ENCODE peak calls at places on chromosome 22, in seven cellular contexts. U is lower lobe of right lung, I is AG04450, J is Peyer's patch, E is GM13977, Y is neural progenitor cell, V is OCI-LY7. Q is an unnamed sample.

GRCh38 chr22:37749831-37750595 is 53.2 kb downstream of the TRIOBP start:
- DNase-seq in Y (no peak), E (no peak), J (no peak), I (no peak), U (no peak), V (no peak), Q (no peak)

GRCh38 chr22:37302617-37303555 is 20.6 kb downstream of the CYTH4 start:
- DNase-seq in V (no peak), Y (peak; percentile 71), J (no peak), E (no peak), I (no peak), U (no peak), Q (no peak)

GRCh38 chr22:36180038-36180880 is 19.7 kb upstream of the APOL3 start:
- DNase-seq in J (peak; percentile 95), E (peak; percentile 80), I (no peak), V (peak; percentile 73), U (peak; percentile 90), Y (peak; percentile 86), Q (peak; percentile 84)

GRCh38 chr22:38040953-38041759 is 16.0 kb upstream of the PICK1 start:
- DNase-seq in E (no peak), Y (no peak), I (no peak), U (no peak), J (no peak), V (no peak), Q (no peak)

GRCh38 chr22:50704510-50705218 is 32.0 kb downstream of the SHANK3 start:
- DNase-seq in I (no peak), J (no peak), E (no peak), V (no peak), U (peak; percentile 44), Y (no peak), Q (no peak)

GRCh38 chr22:26522592-26522991 is 10.3 kb upstream of the TFIP11 start:
- DNase-seq in I (no peak), Y (no peak), E (no peak), V (no peak), J (no peak), U (no peak), Q (no peak)

GRCh38 chr22:37797874-37798500 is 9.7 kb upstream of the GCAT start:
- DNase-seq in V (peak; percentile 43), U (no peak), E (no peak), Y (no peak), I (no peak), J (no peak), Q (no peak)

GRCh38 chr22:49958961-49959781 is 1.4 kb upstream of the PIM3 start:
- DNase-seq in E (no peak), U (peak; percentile 50), J (no peak), V (no peak), Y (peak; percentile 49), I (no peak), Q (peak; percentile 53)

GRCh38 chr22:11605468-11605981 is 3922.5 kb upstream of the OR11H1 start:
- DNase-seq in I (no peak), E (no peak), U (no peak), J (no peak), Y (no peak), V (no peak), Q (no peak)

GRCh38 chr22:48707749-48708557 is 1119.7 kb downstream of the BRD1 start:
- DNase-seq in U (no peak), Y (no peak), V (no peak), J (no peak), I (no peak), E (no peak), Q (no peak)

GRCh38 chr22:22692707-22693530 is 48.5 kb downstream of the GGTLC2 start:
- DNase-seq in Y (peak; percentile 55), J (peak; percentile 92), I (no peak), E (peak; percentile 36), V (peak; percentile 83), U (no peak), Q (peak; percentile 73)

GRCh38 chr22:37063436-37064420 is 12.2 kb downstream of the KCTD17 start:
- DNase-seq in Y (no peak), E (no peak), J (no peak), V (no peak), I (no peak), U (no peak), Q (no peak)

GRCh38 chr22:19951351-19951750 is 9.7 kb upstream of the TXNRD2 start:
- DNase-seq in E (no peak), Y (no peak), J (no peak), V (no peak), U (peak; percentile 16), I (no peak), Q (no peak)

GRCh38 chr22:49066619-49067018 is 761.1 kb downstream of the BRD1 start:
- DNase-seq in Y (no peak), U (no peak), V (no peak), J (no peak), E (no peak), I (no peak), Q (no peak)

GRCh38 chr22:19867617-19868016 is 12.9 kb upstream of the GNB1L start:
- DNase-seq in V (no peak), I (no peak), Y (no peak), E (no peak), U (peak; percentile 8), J (peak; percentile 7), Q (no peak)

GRCh38 chr22:22768885-22769284 is 118.7 kb upstream of the IGLL5 start:
- DNase-seq in Y (no peak), J (no peak), E (no peak), I (no peak), V (no peak), U (no peak), Q (no peak)

GRCh38 chr22:45975266-45976161 is 1.4 kb downstream of the WNT7B start:
- DNase-seq in J (no peak), U (no peak), E (no peak), I (no peak), V (no peak), Y (peak; percentile 60), Q (no peak)

GRCh38 chr22:37077802-37078448 is 26.4 kb downstream of the KCTD17 start:
- DNase-seq in V (peak; percentile 68), U (peak; percentile 76), E (peak; percentile 93), I (peak; percentile 10), J (peak; percentile 86), Y (peak; percentile 78), Q (peak; percentile 91)

GRCh38 chr22:33859311-33859710 is 61.0 kb downstream of the LARGE1 start:
- DNase-seq in I (no peak), U (no peak), V (no peak), E (no peak), Y (no peak), J (no peak), Q (no peak)

GRCh38 chr22:17920992-17921650 is 103.2 kb downstream of the MICAL3 start:
- DNase-seq in J (no peak), V (no peak), I (no peak), U (no peak), Y (no peak), E (no peak), Q (no peak)

GRCh38 chr22:35357883-35358621 is 22.8 kb upstream of the HMOX1 start:
- DNase-seq in E (no peak), I (no peak), Y (no peak), U (no peak), V (no peak), J (no peak), Q (no peak)

DNA sequence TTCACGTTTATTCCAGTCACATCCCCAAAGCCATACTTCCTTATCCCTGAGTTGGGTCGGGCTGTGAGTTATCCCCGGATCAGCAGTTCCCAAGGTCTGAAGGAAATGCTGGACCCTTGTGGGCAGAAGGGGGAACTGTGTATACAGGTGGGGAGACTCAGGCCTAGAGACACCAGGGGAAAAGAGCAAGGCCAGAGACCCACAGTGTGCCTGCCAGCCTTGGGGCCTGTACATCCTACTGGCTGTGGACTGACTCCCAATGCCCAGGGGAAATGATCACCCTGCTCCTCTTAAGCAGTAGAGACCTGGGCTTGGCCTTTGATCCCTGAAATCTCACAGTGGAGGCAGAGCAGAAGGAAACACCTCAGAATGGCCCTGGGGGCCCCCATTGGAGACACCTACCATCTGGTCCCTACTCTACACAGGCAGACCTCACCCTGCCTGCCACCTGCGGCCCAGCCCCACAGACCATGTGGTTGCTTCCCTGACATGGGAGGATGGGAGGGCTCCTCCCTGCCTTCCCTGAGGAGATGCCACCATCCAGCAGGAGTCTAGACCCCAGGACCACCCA is 1.3 kb downstream of the SELENOM start:
- DNase-seq in E (no peak), J (no peak), I (no peak), V (no peak), U (no peak), Y (no peak), Q (no peak)
- TF ChIP-seq CTCF in E (no peak), J (no peak), I (peak; percentile 11), V (no peak), U (no peak), Y (no peak), Q (no peak)

GRCh38 chr22:44892803-44893730 is 116.7 kb downstream of the PHF21B start:
- DNase-seq in J (peak; percentile 26), I (no peak), U (no peak), V (no peak), Y (no peak), E (no peak), Q (no peak)
- TF ChIP-seq CTCF in J (no peak), I (no peak), U (no peak), V (no peak), Y (no peak), E (no peak), Q (no peak)

GRCh38 chr22:43750751-43751150 is 61.4 kb downstream of the EFCAB6 start:
- DNase-seq in E (no peak), J (no peak), I (no peak), V (no peak), U (no peak), Y (no peak), Q (no peak)
- TF ChIP-seq CTCF in E (no peak), J (no peak), I (no peak), V (no peak), U (no peak), Y (no peak), Q (no peak)

DNA sequence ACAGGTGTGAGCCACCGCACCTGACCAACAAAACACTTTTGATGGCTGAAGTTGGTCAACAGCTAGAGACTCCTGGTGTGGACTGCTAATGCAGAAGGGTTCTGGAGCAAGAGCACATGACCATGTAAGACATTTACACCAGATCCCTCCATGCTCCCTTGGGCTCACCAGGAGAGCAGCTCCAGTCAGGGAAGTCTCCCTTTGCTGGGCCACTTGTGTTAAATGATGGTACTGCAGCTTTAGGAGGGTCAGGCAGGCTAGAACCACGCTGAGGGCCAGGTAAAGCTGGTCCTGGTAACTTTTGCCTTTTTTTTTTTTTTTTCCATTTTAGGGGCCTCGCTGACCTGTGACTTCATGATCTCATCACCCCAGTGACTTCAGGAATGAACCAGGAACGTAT is 146.4 kb downstream of the FBXO7 start:
- DNase-seq in U (no peak), V (no peak), I (no peak), Y (no peak), E (no peak), J (no peak), Q (no peak)
- TF ChIP-seq CTCF in U (no peak), V (no peak), I (peak; percentile 11), Y (peak; percentile 21), E (no peak), J (no peak), Q (no peak)

DNA sequence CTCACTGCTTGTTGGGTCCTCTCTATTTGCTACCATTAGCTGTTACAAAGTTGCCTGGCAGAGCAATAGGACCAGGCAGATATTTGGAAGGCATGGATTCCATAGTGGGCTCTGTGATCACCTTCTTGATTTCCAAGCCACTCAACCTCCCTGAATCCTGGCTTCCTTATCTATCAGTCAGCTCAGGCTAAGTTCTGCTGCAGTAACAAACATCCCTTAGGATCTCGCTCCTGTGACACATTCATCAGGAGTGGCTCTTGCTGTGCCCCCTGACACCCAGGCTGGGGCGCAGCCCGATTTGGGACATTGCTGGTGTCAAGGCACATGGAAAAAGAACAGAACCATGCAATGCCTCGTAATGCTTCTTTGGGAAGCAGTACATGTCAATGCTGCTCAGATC is 503.9 kb downstream of the TBC1D22A start:
- DNase-seq in I (no peak), V (no peak), Y (no peak), J (no peak), U (no peak), E (no peak), Q (no peak)
- TF ChIP-seq CTCF in I (no peak), V (no peak), Y (no peak), J (no peak), U (no peak), E (no peak), Q (no peak)